ENCODE peak calls at places on chromosomes 11 and 22, in eight cellular contexts. C, R, B, D, H, W, U and Y are unnamed samples.

GRCh38 chr11:13110929-13111812 is 102.1 kb downstream of the RASSF10 start:
- DNase-seq in C (no peak), R (no peak), B (no peak), D (no peak), H (no peak), W (no peak), U (peak; percentile 86), Y (no peak)

GRCh38 chr11:68780829-68781228 is 29.5 kb upstream of the TESMIN start:
- DNase-seq in C (peak; percentile 31), R (peak; percentile 74), B (no peak), D (peak; percentile 4), H (no peak), W (no peak), U (no peak), Y (no peak)

GRCh38 chr11:1632053-1632714 is 2.6 kb downstream of the KRTAP5-5 start:
- DNase-seq in C (no peak), R (no peak), B (no peak), D (no peak), H (no peak), W (no peak), U (no peak), Y (no peak)

GRCh38 chr11:83573097-83573496 is 286.9 kb upstream of the CCDC90B start:
- DNase-seq in C (no peak), R (no peak), B (no peak), D (no peak), H (no peak), W (no peak), U (peak; percentile 36), Y (no peak)

GRCh38 chr22:28942801-28943500 is 59.6 kb downstream of the ZNRF3 start:
- DNase-seq in C (no peak), R (no peak), B (no peak), D (no peak), H (no peak), W (no peak), U (no peak), Y (peak; percentile 45)

GRCh38 chr22:37184816-37185541 is 3.1 kb downstream of the C1QTNF6 start:
- DNase-seq in C (no peak), R (no peak), B (peak; percentile 66), D (no peak), H (no peak), W (no peak), U (no peak), Y (no peak)

GRCh38 chr11:121337740-121338272 is 45.2 kb downstream of the SC5D start:
- DNase-seq in C (no peak), R (no peak), B (no peak), D (no peak), H (no peak), W (no peak), U (no peak), Y (no peak)

GRCh38 chr11:124194696-124195418 is 11.7 kb downstream of the OR10D3 start:
- DNase-seq in C (peak; percentile 50), R (peak; percentile 45), B (no peak), D (peak; percentile 57), H (no peak), W (no peak), U (peak; percentile 28), Y (peak; percentile 53)

GRCh38 chr22:19290400-19291217 is 910 bp downstream of the CLTCL1 start:
- DNase-seq in C (no peak), R (no peak), B (peak; percentile 80), D (no peak), H (peak; percentile 33), W (peak; percentile 80), U (no peak), Y (no peak)

GRCh38 chr22:47100646-47101045 is 338.2 kb downstream of the TBC1D22A start:
- DNase-seq in C (no peak), R (no peak), B (no peak), D (no peak), H (no peak), W (peak; percentile 67), U (peak; percentile 22), Y (no peak)

GRCh38 chr11:102269927-102270326 is 47.4 kb upstream of the BIRC3 start:
- DNase-seq in C (no peak), R (no peak), B (no peak), D (no peak), H (no peak), W (no peak), U (peak; percentile 74), Y (no peak)

GRCh38 chr22:31715157-31715778 is 34.7 kb downstream of the PRR14L start:
- DNase-seq in C (no peak), R (no peak), B (no peak), D (no peak), H (no peak), W (no peak), U (no peak), Y (no peak)

GRCh38 chr22:36336246-36337182 is 51.3 kb downstream of the MYH9 start:
- DNase-seq in C (no peak), R (peak; percentile 85), B (no peak), D (no peak), H (no peak), W (no peak), U (no peak), Y (no peak)

GRCh38 chr11:109371444-109372176 is 50.4 kb upstream of the C11orf87 start:
- DNase-seq in C (peak; percentile 25), R (no peak), B (no peak), D (no peak), H (no peak), W (no peak), U (no peak), Y (no peak)

GRCh38 chr22:26486394-26486793 is 2.7 kb downstream of the SRRD start:
- DNase-seq in C (no peak), R (no peak), B (no peak), D (no peak), H (no peak), W (no peak), U (no peak), Y (no peak)

GRCh38 chr22:29044657-29045176 is 16.9 kb downstream of the C22orf31 start:
- DNase-seq in C (no peak), R (peak; percentile 75), B (no peak), D (no peak), H (no peak), W (no peak), U (peak; percentile 90), Y (no peak)

GRCh38 chr11:71239581-71239980 is 12.8 kb downstream of the SHANK2 start:
- DNase-seq in C (no peak), R (no peak), B (peak; percentile 30), D (no peak), H (no peak), W (no peak), U (no peak), Y (no peak)

DNA sequence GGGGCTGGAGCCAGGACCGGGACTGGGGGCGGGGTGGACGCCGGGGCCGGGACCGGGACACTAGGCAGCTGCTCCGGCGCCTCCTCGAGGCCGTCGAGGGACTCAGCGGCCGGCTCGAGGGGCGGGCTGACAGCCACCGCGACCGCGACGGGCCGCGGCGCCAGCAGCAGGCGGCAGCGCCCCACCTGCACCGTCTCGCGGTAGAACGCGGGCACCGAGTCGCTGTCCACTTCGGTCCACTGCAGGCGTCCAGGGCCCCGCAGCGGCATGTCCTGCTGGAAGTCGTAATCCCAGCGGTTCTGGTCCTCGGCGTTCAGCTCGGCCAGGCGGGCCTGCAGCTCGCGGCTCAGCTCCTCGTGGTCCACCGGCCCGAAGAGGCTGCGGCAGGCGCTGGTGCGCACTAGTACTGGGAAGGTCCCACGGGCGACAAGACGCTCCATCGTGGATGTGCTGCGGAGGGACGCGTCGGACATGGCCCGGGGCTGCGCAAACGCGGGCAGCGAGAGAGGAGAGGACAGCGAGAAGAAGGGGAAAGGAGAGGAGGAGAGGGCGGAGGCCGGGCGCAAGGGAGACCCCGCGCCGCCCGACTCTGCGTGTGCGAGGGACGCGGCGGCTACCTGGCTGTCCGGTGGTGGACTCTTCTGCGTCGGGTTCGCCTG is 429 bp downstream of the CDKN1C start:
- DNase-seq in C (peak; percentile 69), R (peak; percentile 70), B (peak; percentile 91), D (no peak), H (peak; percentile 71), W (no peak), U (peak; percentile 47), Y (peak; percentile 44)
- TF ChIP-seq CTCF in C (no peak), R (peak; percentile 48), B (no peak), D (peak; percentile 35), H (no peak), W (peak; percentile 55), U (peak; percentile 33), Y (peak; percentile 42)

GRCh38 chr11:115170133-115170815 is 333.9 kb downstream of the CADM1 start:
- DNase-seq in C (peak; percentile 50), R (peak; percentile 54), B (no peak), D (no peak), H (no peak), W (peak; percentile 80), U (no peak), Y (peak; percentile 56)
- TF ChIP-seq CTCF in C (peak; percentile 95), R (peak; percentile 61), B (peak; percentile 35), D (peak; percentile 67), H (peak; percentile 25), W (peak; percentile 73), U (peak; percentile 70), Y (peak; percentile 83)

DNA sequence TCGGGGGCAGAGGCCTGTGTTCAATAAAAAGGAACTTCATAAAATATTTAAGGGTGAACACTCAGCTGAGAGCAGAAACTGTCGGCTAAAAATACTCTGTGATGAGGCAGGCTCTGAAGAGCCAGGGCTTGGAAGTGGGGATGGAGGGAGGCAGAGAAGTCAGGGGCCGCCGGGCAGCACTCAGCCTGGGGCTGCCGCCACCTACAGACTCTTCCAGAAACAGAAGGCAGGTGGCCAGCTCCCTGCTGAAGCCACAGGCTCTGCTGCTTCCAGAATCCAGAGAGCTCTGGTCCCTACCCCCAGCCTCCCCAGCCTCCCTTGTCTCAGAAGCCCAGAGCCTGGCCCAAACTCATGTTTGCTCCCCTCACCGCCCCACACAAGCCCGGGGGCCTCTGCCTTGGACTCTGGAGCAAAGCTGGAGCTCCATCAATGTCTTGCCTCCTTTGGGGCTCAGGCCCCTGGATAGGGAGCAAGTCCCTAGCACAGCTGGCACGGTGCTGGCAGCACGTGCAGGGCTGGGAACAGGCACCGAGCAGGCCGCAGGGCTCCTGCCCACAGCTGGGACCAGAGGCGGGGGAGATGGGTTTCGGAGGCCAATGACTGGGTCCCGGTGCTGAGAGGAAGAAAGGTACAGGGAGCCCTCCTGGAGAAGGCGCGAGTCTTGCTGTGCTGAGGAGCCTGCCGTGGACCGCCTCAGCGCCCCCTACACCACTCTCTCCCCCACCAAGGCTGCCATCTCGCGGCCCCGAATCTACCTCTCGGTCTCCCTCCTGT is 8.2 kb downstream of the LRFN4 start:
- DNase-seq in C (no peak), R (no peak), B (no peak), D (no peak), H (no peak), W (no peak), U (no peak), Y (no peak)
- TF ChIP-seq CTCF in C (no peak), R (no peak), B (no peak), D (no peak), H (no peak), W (no peak), U (no peak), Y (no peak)

DNA sequence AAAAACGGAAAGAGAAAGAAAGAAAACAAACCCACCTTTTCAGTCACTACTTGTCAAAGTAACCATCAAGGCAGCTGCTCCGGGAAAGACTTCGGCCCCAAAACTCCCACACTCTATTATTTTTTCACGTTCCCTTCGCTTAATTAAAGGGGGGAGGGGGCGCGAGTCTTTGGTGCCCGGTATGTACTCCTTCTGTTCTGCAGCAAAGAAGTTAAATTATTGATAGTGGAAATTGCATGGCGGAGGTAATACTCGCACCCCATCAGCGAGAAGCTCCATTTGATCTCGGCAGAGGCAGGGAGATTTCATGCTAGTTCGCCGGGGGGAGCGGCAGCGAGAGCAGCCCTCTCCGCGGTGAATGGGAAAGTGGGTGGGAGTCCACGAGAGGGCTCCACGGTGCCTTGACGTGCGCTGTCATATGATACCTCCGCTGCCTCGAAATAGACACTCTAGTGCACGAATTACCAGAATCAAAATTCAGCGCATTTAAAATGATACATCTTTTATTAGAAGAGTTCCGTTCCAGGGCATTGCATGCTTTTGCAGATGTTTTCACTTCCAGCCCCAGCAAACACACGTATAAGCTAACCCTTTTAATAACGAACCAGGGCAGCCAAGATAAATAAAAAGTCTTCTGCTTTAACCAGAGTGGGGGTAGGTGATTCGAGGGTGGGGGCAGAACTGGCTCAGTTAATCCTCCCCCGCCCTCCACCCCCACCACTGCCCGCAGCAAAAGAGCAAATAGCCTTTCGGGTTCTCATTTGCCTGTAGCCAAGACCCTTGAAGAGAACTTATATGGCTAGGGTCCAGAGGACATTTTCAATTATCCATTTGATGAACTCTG is 1.2 kb upstream of the BDNF start:
- DNase-seq in C (no peak), R (no peak), B (no peak), D (no peak), H (peak; percentile 23), W (peak; percentile 80), U (peak; percentile 80), Y (no peak)
- TF ChIP-seq CTCF in C (no peak), R (no peak), B (no peak), D (peak; percentile 38), H (no peak), W (peak; percentile 56), U (peak; percentile 23), Y (peak; percentile 43)